ENCODE peak calls at places on chromosomes 13 and 19, in four cellular contexts. I is activated naive CD8-positive, alpha-beta T cell treated with anti-CD3 and anti-CD28 coated beads, Interleukin-2, amount 50 U/mL, for 24 hours; T is tibial nerve; U is HS-5. E is an unnamed sample.

GRCh38 chr13:111117961-111118360 is 2.9 kb downstream of the ARHGEF7 start:
- DNase-seq in I (no peak), T (no peak), U (no peak), E (no peak)

GRCh38 chr13:70027551-70027950 is 80.1 kb upstream of the ATXN8OS start:
- DNase-seq in I (no peak), T (no peak), U (no peak), E (no peak)

GRCh38 chr19:2061093-2061935 is 10.3 kb upstream of the MKNK2 start:
- DNase-seq in I (peak), T (peak), U (peak), E (peak)

GRCh38 chr19:4052993-4053422 is 13.7 kb downstream of the ZBTB7A start:
- DNase-seq in I (no peak), T (no peak), U (no peak), E (no peak)

GRCh38 chr13:27182844-27183497 is 11.4 kb upstream of the USP12 start:
- DNase-seq in I (no peak), T (no peak), U (peak), E (no peak)

GRCh38 chr19:45782162-45782623 is at the start of gene DMPK:
- DNase-seq in I (no peak), T (no peak), U (no peak), E (no peak)

GRCh38 chr19:47176627-47177090 is 46.0 kb downstream of the SAE1 start:
- DNase-seq in I (peak), T (no peak), U (peak), E (peak)

GRCh38 chr13:98910501-98910951 is 67.3 kb downstream of the DOCK9 start:
- DNase-seq in I (peak), T (no peak), U (no peak), E (peak)

GRCh38 chr19:31262673-31263308 is 86.4 kb downstream of the TSHZ3 start:
- DNase-seq in I (no peak), T (no peak), U (no peak), E (no peak)

GRCh38 chr19:19662344-19662743 is 1.1 kb downstream of the ATP13A1 start:
- DNase-seq in I (no peak), T (no peak), U (no peak), E (no peak)

GRCh38 chr13:98416408-98416807 is 160.5 kb downstream of the STK24 start:
- DNase-seq in I (no peak), T (no peak), U (no peak), E (no peak)

GRCh38 chr13:92122454-92122853 is 724.0 kb downstream of the GPC5 start:
- DNase-seq in I (no peak), T (no peak), U (no peak), E (no peak)

GRCh38 chr19:40246292-40247073 is 20.0 kb upstream of the CCNP start:
- DNase-seq in I (no peak), T (no peak), U (no peak), E (no peak)

GRCh38 chr19:10762656-10763055 is 44.8 kb downstream of the DNM2 start:
- DNase-seq in I (no peak), T (no peak), U (no peak), E (no peak)

GRCh38 chr19:32890326-32890725 is 20.8 kb upstream of the SLC7A9 start:
- DNase-seq in I (no peak), T (no peak), U (no peak), E (no peak)

GRCh38 chr19:5798244-5798643 is 6.6 kb upstream of the NRTN start:
- DNase-seq in I (no peak), T (no peak), U (no peak), E (no peak)

GRCh38 chr13:98923641-98924397 is 54.0 kb downstream of the DOCK9 start:
- DNase-seq in I (no peak), T (no peak), U (no peak), E (no peak)

GRCh38 chr13:20848203-20848602 is 54.3 kb downstream of the XPO4 start:
- DNase-seq in I (no peak), T (no peak), U (no peak), E (no peak)

GRCh38 chr13:102651392-102651791 is 43.5 kb downstream of the METTL21C start:
- DNase-seq in I (no peak), T (no peak), U (no peak), E (no peak)

GRCh38 chr13:71577127-71577526 is 289.9 kb downstream of the DACH1 start:
- DNase-seq in I (no peak), T (no peak), U (peak), E (no peak)

GRCh38 chr19:4597975-4598671 is 38.6 kb upstream of the SEMA6B start:
- DNase-seq in I (peak), T (no peak), U (no peak), E (peak)